ENCODE peak calls at places on chromosomes 2 and 18, in four cellular contexts. U is esophagus squamous epithelium, X is Peyer's patch, P is thyroid gland. R is an unnamed sample.

GRCh38 chr2:226797989-226798421 is 1.6 kb downstream of the IRS1 start:
- DNase-seq in U (no peak), P (no peak), X (peak), R (no peak)

GRCh38 chr2:26727641-26728561 is 35.4 kb downstream of the KCNK3 start:
- DNase-seq in U (no peak), P (peak), X (no peak), R (peak)

GRCh38 chr2:96927420-96928171 is 57.7 kb upstream of the SEMA4C start:
- DNase-seq in U (no peak), X (no peak), P (peak), R (no peak)

GRCh38 chr2:170587937-170588336 is 127.2 kb upstream of the SP5 start:
- DNase-seq in P (no peak), U (no peak), X (no peak), R (no peak)

GRCh38 chr18:69705987-69706386 is 241.7 kb downstream of the CD226 start:
- DNase-seq in U (no peak), X (no peak), P (no peak), R (no peak)

GRCh38 chr2:64142817-64143153 is 1.4 kb downstream of the PELI1 start:
- DNase-seq in P (no peak), X (no peak), U (no peak), R (no peak)

GRCh38 chr2:30410217-30410616 is 36.8 kb upstream of the LCLAT1 start:
- DNase-seq in U (no peak), P (no peak), X (no peak), R (no peak)

GRCh38 chr18:2908946-2909335 is 62.1 kb downstream of the EMILIN2 start:
- DNase-seq in P (no peak), U (no peak), X (peak), R (no peak)

GRCh38 chr2:25347205-25347815 is 5.6 kb upstream of the DNMT3A start:
- DNase-seq in X (no peak), U (no peak), P (no peak), R (no peak)

GRCh38 chr18:9719421-9719981 is 11.4 kb downstream of the RAB31 start:
- DNase-seq in P (peak), X (peak), U (no peak), R (no peak)

GRCh38 chr18:79857082-79857661 is 59.4 kb downstream of the KCNG2 start:
- DNase-seq in X (no peak), P (peak), U (no peak), R (no peak)

GRCh38 chr2:111046670-111047069 is 74.0 kb upstream of the BCL2L11 start:
- DNase-seq in U (no peak), P (no peak), X (no peak), R (no peak)

GRCh38 chr18:52376104-52376503 is 36.1 kb downstream of the DCC start:
- DNase-seq in X (no peak), U (no peak), P (no peak), R (no peak)

GRCh38 chr2:191114403-191114886 is 36.3 kb downstream of the STAT4 start:
- DNase-seq in U (no peak), P (no peak), X (no peak), R (no peak)

GRCh38 chr2:219645631-219646527 is 18.4 kb downstream of the SLC4A3 start:
- DNase-seq in X (peak), U (no peak), P (no peak), R (no peak)

GRCh38 chr2:32810909-32811495 is 135.8 kb upstream of the LTBP1 start:
- DNase-seq in U (no peak), P (no peak), X (no peak), R (no peak)

GRCh38 chr2:172278642-172279041 is 148.7 kb upstream of the ITGA6 start:
- DNase-seq in P (no peak), U (no peak), X (no peak), R (no peak)

GRCh38 chr2:127361929-127362328 is 25.8 kb downstream of the MAP3K2 start:
- DNase-seq in P (no peak), U (no peak), X (no peak), R (no peak)
- TF ChIP-seq POLR2A in P (no peak), U (no peak), X (no peak), R (no peak)

GRCh38 chr2:233419626-233420431 is 65.5 kb downstream of the DGKD start:
- DNase-seq in P (no peak), X (peak), U (no peak), R (no peak)

GRCh38 chr2:233418052-233418760 is 63.9 kb downstream of the DGKD start:
- DNase-seq in X (peak), U (no peak), P (peak), R (no peak)

GRCh38 chr2:233421091-233421816 is 67.0 kb downstream of the DGKD start:
- DNase-seq in X (peak), U (no peak), P (no peak), R (no peak)

GRCh38 chr2:233417282-233417681 is 63.0 kb downstream of the DGKD start:
- DNase-seq in X (peak), U (no peak), P (no peak), R (no peak)

GRCh38 chr2:233418761-233419625 is 64.7 kb downstream of the DGKD start:
- DNase-seq in U (no peak), P (peak), X (peak), R (no peak)
- TF ChIP-seq POLR2A in U (no peak), P (no peak), X (no peak), R (no peak)

GRCh38 chr2:67259581-67260347 is 137.4 kb upstream of the ETAA1 start:
- DNase-seq in P (no peak), X (no peak), U (no peak), R (no peak)
- TF ChIP-seq POLR2A in P (no peak), X (no peak), U (no peak), R (no peak)

GRCh38 chr18:11908182-11909080 is at the start of gene MPPE1:
- DNase-seq in P (peak), X (peak), U (peak), R (peak)
- TF ChIP-seq POLR2A in P (peak), X (peak), U (peak), R (peak)

GRCh38 chr18:13541621-13542519 is 184.5 kb downstream of the FAM210A start:
- DNase-seq in U (no peak), X (peak), P (no peak), R (no peak)
- TF ChIP-seq POLR2A in U (no peak), X (no peak), P (no peak), R (no peak)

GRCh38 chr2:188410504-188411235 is 119.0 kb downstream of the GULP1 start:
- DNase-seq in U (no peak), P (no peak), X (no peak), R (no peak)
- TF ChIP-seq POLR2A in U (no peak), P (no peak), X (no peak), R (no peak)